ENCODE peak calls at places on chromosomes 12 and 14, in six cellular contexts. V is right cardiac atrium; Y is naive thymus-derived CD4-positive, alpha-beta T cell; N is heart right ventricle; Q is activated naive CD8-positive, alpha-beta T cell treated with anti-CD3 and anti-CD28 coated beads, Interleukin-2, amount 10 ng/mL, durations not matched to agents 7 days and 5 days; X is HCT116. C is an unnamed sample.

GRCh38 chr12:122903704-122904034 is 7.7 kb upstream of the VPS37B start:
- ATAC-seq in Y (no peak), Q (no peak), N (no peak), X (no peak), V (no peak), C (no peak)

GRCh38 chr12:46222642-46223041 is 46.2 kb downstream of the SLC38A1 start:
- ATAC-seq in N (no peak), V (no peak), Y (no peak), Q (no peak), X (no peak), C (no peak)

GRCh38 chr12:68290126-68290525 is 36.7 kb upstream of the IL22 start:
- ATAC-seq in V (no peak), Q (peak), X (no peak), Y (peak), N (no peak), C (no peak)

GRCh38 chr12:50221228-50222008 is 54.2 kb upstream of the CERS5 start:
- ATAC-seq in N (peak), X (no peak), Y (no peak), Q (no peak), V (peak), C (peak)

GRCh38 chr14:67396381-67396965 is 15.5 kb downstream of the PLEK2 start:
- ATAC-seq in Q (no peak), Y (no peak), V (no peak), N (no peak), X (no peak), C (no peak)

GRCh38 chr14:22811752-22812151 is 3.5 kb downstream of the SLC7A7 start:
- ATAC-seq in N (no peak), Y (no peak), X (no peak), Q (no peak), V (no peak), C (no peak)

GRCh38 chr12:70964867-70965469 is 44.4 kb upstream of the PTPRR start:
- ATAC-seq in X (no peak), V (no peak), N (no peak), Q (no peak), Y (no peak), C (no peak)

GRCh38 chr12:32944195-32944594 is 47.6 kb upstream of the PKP2 start:
- ATAC-seq in N (no peak), X (no peak), V (no peak), Y (no peak), Q (no peak), C (no peak)

GRCh38 chr14:74510955-74511354 is 17.4 kb downstream of the ISCA2 start:
- ATAC-seq in Y (no peak), V (peak), N (no peak), Q (no peak), X (peak), C (peak)

GRCh38 chr14:68427550-68427890 is 365.3 kb downstream of the ZFP36L1 start:
- ATAC-seq in X (no peak), Q (no peak), Y (no peak), V (no peak), N (no peak), C (no peak)

GRCh38 chr12:67661311-67662011 is 12.9 kb downstream of the DYRK2 start:
- ATAC-seq in V (peak), N (no peak), Y (no peak), Q (no peak), X (no peak), C (no peak)

GRCh38 chr14:74853581-74853980 is 22.4 kb downstream of the PROX2 start:
- ATAC-seq in X (no peak), V (no peak), N (no peak), Y (no peak), Q (no peak), C (no peak)

GRCh38 chr12:132116709-132117557 is 27.2 kb downstream of the DDX51 start:
- ATAC-seq in X (no peak), V (peak), N (no peak), Y (no peak), Q (no peak), C (no peak)

GRCh38 chr14:100049220-100049619 is 16.0 kb upstream of the EVL start:
- ATAC-seq in N (no peak), V (peak), Y (no peak), X (no peak), Q (peak), C (peak)

GRCh38 chr12:120489018-120489417 is 6.9 kb upstream of the DYNLL1 start:
- ATAC-seq in Y (no peak), X (no peak), N (no peak), Q (no peak), V (no peak), C (no peak)